ENCODE peak calls at places on chromosomes 11 and 22, in four cellular contexts. One of them, this sample, is unnamed.

GRCh38 chr22:37021710-37022482 is 2.4 kb downstream of the MPST start:
- DNase-seq in smooth muscle cell of the brain vasculature: no peak
- DNase-seq in activated CD4-positive, CD25-positive, alpha-beta regulatory T cell treated with anti-CD3 and anti-CD28 coated beads, Interleukin-2, amount 50 U/mL, for 16 hours: peak; percentile 21
- DNase-seq in ELR: peak; percentile 65
- DNase-seq in this sample: no peak

GRCh38 chr22:42313804-42314581 is 43.5 kb upstream of the TCF20 start:
- DNase-seq in ELR: peak; percentile 54
- DNase-seq in smooth muscle cell of the brain vasculature: no peak
- DNase-seq in activated CD4-positive, CD25-positive, alpha-beta regulatory T cell treated with anti-CD3 and anti-CD28 coated beads, Interleukin-2, amount 50 U/mL, for 16 hours: no peak
- DNase-seq in this sample: no peak

GRCh38 chr22:44758354-44758969 is 6.1 kb downstream of the ARHGAP8 start:
- DNase-seq in smooth muscle cell of the brain vasculature: peak; percentile 17
- DNase-seq in ELR: peak; percentile 44
- DNase-seq in activated CD4-positive, CD25-positive, alpha-beta regulatory T cell treated with anti-CD3 and anti-CD28 coated beads, Interleukin-2, amount 50 U/mL, for 16 hours: no peak
- DNase-seq in this sample: no peak

GRCh38 chr11:10155793-10156490 is 138.1 kb downstream of the SBF2 start:
- DNase-seq in activated CD4-positive, CD25-positive, alpha-beta regulatory T cell treated with anti-CD3 and anti-CD28 coated beads, Interleukin-2, amount 50 U/mL, for 16 hours: no peak
- DNase-seq in smooth muscle cell of the brain vasculature: no peak
- DNase-seq in ELR: no peak
- DNase-seq in this sample: no peak

GRCh38 chr11:102197759-102198158 is 87.5 kb downstream of the YAP1 start:
- DNase-seq in activated CD4-positive, CD25-positive, alpha-beta regulatory T cell treated with anti-CD3 and anti-CD28 coated beads, Interleukin-2, amount 50 U/mL, for 16 hours: no peak
- DNase-seq in ELR: no peak
- DNase-seq in smooth muscle cell of the brain vasculature: peak; percentile 28
- DNase-seq in this sample: no peak

GRCh38 chr11:132770802-132771545 is 761.3 kb downstream of the OPCML start:
- DNase-seq in smooth muscle cell of the brain vasculature: no peak
- DNase-seq in activated CD4-positive, CD25-positive, alpha-beta regulatory T cell treated with anti-CD3 and anti-CD28 coated beads, Interleukin-2, amount 50 U/mL, for 16 hours: no peak
- DNase-seq in ELR: no peak
- DNase-seq in this sample: no peak

GRCh38 chr22:32353292-32353691 is 4.4 kb upstream of the RFPL3 start:
- DNase-seq in smooth muscle cell of the brain vasculature: no peak
- DNase-seq in activated CD4-positive, CD25-positive, alpha-beta regulatory T cell treated with anti-CD3 and anti-CD28 coated beads, Interleukin-2, amount 50 U/mL, for 16 hours: no peak
- DNase-seq in ELR: no peak
- DNase-seq in this sample: no peak

GRCh38 chr11:57735655-57736298 is 5.5 kb upstream of the SELENOH start:
- DNase-seq in smooth muscle cell of the brain vasculature: no peak
- DNase-seq in ELR: no peak
- DNase-seq in activated CD4-positive, CD25-positive, alpha-beta regulatory T cell treated with anti-CD3 and anti-CD28 coated beads, Interleukin-2, amount 50 U/mL, for 16 hours: no peak
- DNase-seq in this sample: no peak

GRCh38 chr11:122091850-122092249 is 24.2 kb downstream of the BLID start:
- DNase-seq in smooth muscle cell of the brain vasculature: no peak
- DNase-seq in ELR: no peak
- DNase-seq in activated CD4-positive, CD25-positive, alpha-beta regulatory T cell treated with anti-CD3 and anti-CD28 coated beads, Interleukin-2, amount 50 U/mL, for 16 hours: no peak
- DNase-seq in this sample: no peak

GRCh38 chr11:45455536-45455935 is 169.4 kb upstream of the SYT13 start:
- DNase-seq in activated CD4-positive, CD25-positive, alpha-beta regulatory T cell treated with anti-CD3 and anti-CD28 coated beads, Interleukin-2, amount 50 U/mL, for 16 hours: no peak
- DNase-seq in smooth muscle cell of the brain vasculature: no peak
- DNase-seq in ELR: no peak
- DNase-seq in this sample: no peak

GRCh38 chr11:13970986-13971385 is 8.5 kb downstream of the SPON1 start:
- DNase-seq in activated CD4-positive, CD25-positive, alpha-beta regulatory T cell treated with anti-CD3 and anti-CD28 coated beads, Interleukin-2, amount 50 U/mL, for 16 hours: no peak
- DNase-seq in ELR: peak; percentile 30
- DNase-seq in smooth muscle cell of the brain vasculature: no peak
- DNase-seq in this sample: no peak

GRCh38 chr11:5242933-5243844 is 6.5 kb downstream of the HBG1 start:
- DNase-seq in ELR: peak; percentile 33
- DNase-seq in smooth muscle cell of the brain vasculature: no peak
- DNase-seq in activated CD4-positive, CD25-positive, alpha-beta regulatory T cell treated with anti-CD3 and anti-CD28 coated beads, Interleukin-2, amount 50 U/mL, for 16 hours: no peak
- DNase-seq in this sample: no peak

GRCh38 chr11:94217705-94218104 is 86.7 kb upstream of the IZUMO1R start:
- DNase-seq in activated CD4-positive, CD25-positive, alpha-beta regulatory T cell treated with anti-CD3 and anti-CD28 coated beads, Interleukin-2, amount 50 U/mL, for 16 hours: no peak
- DNase-seq in smooth muscle cell of the brain vasculature: no peak
- DNase-seq in ELR: no peak
- DNase-seq in this sample: no peak

GRCh38 chr22:32926600-32926999 is 125.1 kb downstream of the TIMP3 start:
- DNase-seq in smooth muscle cell of the brain vasculature: peak; percentile 13
- DNase-seq in activated CD4-positive, CD25-positive, alpha-beta regulatory T cell treated with anti-CD3 and anti-CD28 coated beads, Interleukin-2, amount 50 U/mL, for 16 hours: no peak
- DNase-seq in ELR: peak; percentile 55
- DNase-seq in this sample: no peak

GRCh38 chr11:19995131-19995530 is 165.1 kb downstream of the DBX1 start:
- DNase-seq in smooth muscle cell of the brain vasculature: no peak
- DNase-seq in activated CD4-positive, CD25-positive, alpha-beta regulatory T cell treated with anti-CD3 and anti-CD28 coated beads, Interleukin-2, amount 50 U/mL, for 16 hours: no peak
- DNase-seq in ELR: peak; percentile 86
- DNase-seq in this sample: no peak

GRCh38 chr22:41974691-41975290 is 5.5 kb downstream of the SEPTIN3 start:
- DNase-seq in activated CD4-positive, CD25-positive, alpha-beta regulatory T cell treated with anti-CD3 and anti-CD28 coated beads, Interleukin-2, amount 50 U/mL, for 16 hours: no peak
- DNase-seq in smooth muscle cell of the brain vasculature: no peak
- DNase-seq in ELR: no peak
- DNase-seq in this sample: no peak

GRCh38 chr11:2114430-2115241 is 24.6 kb downstream of the IGF2 start:
- DNase-seq in smooth muscle cell of the brain vasculature: no peak
- DNase-seq in ELR: no peak
- DNase-seq in activated CD4-positive, CD25-positive, alpha-beta regulatory T cell treated with anti-CD3 and anti-CD28 coated beads, Interleukin-2, amount 50 U/mL, for 16 hours: no peak
- DNase-seq in this sample: no peak

GRCh38 chr11:109994896-109995295 is 98.3 kb upstream of the ZC3H12C start:
- DNase-seq in smooth muscle cell of the brain vasculature: no peak
- DNase-seq in activated CD4-positive, CD25-positive, alpha-beta regulatory T cell treated with anti-CD3 and anti-CD28 coated beads, Interleukin-2, amount 50 U/mL, for 16 hours: no peak
- DNase-seq in ELR: peak; percentile 20
- DNase-seq in this sample: no peak

GRCh38 chr22:43399338-43399979 is 12.4 kb upstream of the MPPED1 start:
- DNase-seq in activated CD4-positive, CD25-positive, alpha-beta regulatory T cell treated with anti-CD3 and anti-CD28 coated beads, Interleukin-2, amount 50 U/mL, for 16 hours: no peak
- DNase-seq in smooth muscle cell of the brain vasculature: no peak
- DNase-seq in ELR: no peak
- DNase-seq in this sample: no peak

GRCh38 chr11:94449029-94449428 is 44.6 kb downstream of the MRE11 start:
- DNase-seq in smooth muscle cell of the brain vasculature: no peak
- DNase-seq in ELR: peak; percentile 3
- DNase-seq in activated CD4-positive, CD25-positive, alpha-beta regulatory T cell treated with anti-CD3 and anti-CD28 coated beads, Interleukin-2, amount 50 U/mL, for 16 hours: no peak
- DNase-seq in this sample: no peak

GRCh38 chr11:133104014-133104753 is 428.1 kb downstream of the OPCML start:
- DNase-seq in ELR: no peak
- DNase-seq in activated CD4-positive, CD25-positive, alpha-beta regulatory T cell treated with anti-CD3 and anti-CD28 coated beads, Interleukin-2, amount 50 U/mL, for 16 hours: no peak
- DNase-seq in smooth muscle cell of the brain vasculature: no peak
- DNase-seq in this sample: no peak

GRCh38 chr22:39254789-39255298 is 10.1 kb upstream of the PDGFB start:
- DNase-seq in smooth muscle cell of the brain vasculature: no peak
- DNase-seq in activated CD4-positive, CD25-positive, alpha-beta regulatory T cell treated with anti-CD3 and anti-CD28 coated beads, Interleukin-2, amount 50 U/mL, for 16 hours: no peak
- DNase-seq in ELR: peak; percentile 85
- DNase-seq in this sample: no peak

GRCh38 chr11:32809313-32809712 is 14.9 kb upstream of the CCDC73 start:
- DNase-seq in smooth muscle cell of the brain vasculature: peak; percentile 35
- DNase-seq in ELR: peak; percentile 79
- DNase-seq in activated CD4-positive, CD25-positive, alpha-beta regulatory T cell treated with anti-CD3 and anti-CD28 coated beads, Interleukin-2, amount 50 U/mL, for 16 hours: no peak
- DNase-seq in this sample: peak; percentile 39

GRCh38 chr11:117966908-117967307 is 19.3 kb upstream of the IL10RA start:
- DNase-seq in smooth muscle cell of the brain vasculature: no peak
- DNase-seq in ELR: no peak
- DNase-seq in activated CD4-positive, CD25-positive, alpha-beta regulatory T cell treated with anti-CD3 and anti-CD28 coated beads, Interleukin-2, amount 50 U/mL, for 16 hours: no peak
- DNase-seq in this sample: no peak

GRCh38 chr11:102971766-102972165 is 16.2 kb upstream of the MMP13 start:
- DNase-seq in ELR: no peak
- DNase-seq in activated CD4-positive, CD25-positive, alpha-beta regulatory T cell treated with anti-CD3 and anti-CD28 coated beads, Interleukin-2, amount 50 U/mL, for 16 hours: no peak
- DNase-seq in smooth muscle cell of the brain vasculature: no peak
- DNase-seq in this sample: peak; percentile 60

GRCh38 chr11:70182266-70182665 is 20.8 kb upstream of the FADD start:
- DNase-seq in smooth muscle cell of the brain vasculature: no peak
- DNase-seq in ELR: no peak
- DNase-seq in activated CD4-positive, CD25-positive, alpha-beta regulatory T cell treated with anti-CD3 and anti-CD28 coated beads, Interleukin-2, amount 50 U/mL, for 16 hours: no peak
- DNase-seq in this sample: no peak

GRCh38 chr11:126544311-126545056 is 189.0 kb downstream of the ST3GAL4 start:
- DNase-seq in activated CD4-positive, CD25-positive, alpha-beta regulatory T cell treated with anti-CD3 and anti-CD28 coated beads, Interleukin-2, amount 50 U/mL, for 16 hours: no peak
- DNase-seq in ELR: peak; percentile 20
- DNase-seq in smooth muscle cell of the brain vasculature: no peak
- DNase-seq in this sample: peak; percentile 56

GRCh38 chr22:26535499-26535898 is 23.2 kb upstream of the TFIP11 start:
- DNase-seq in activated CD4-positive, CD25-positive, alpha-beta regulatory T cell treated with anti-CD3 and anti-CD28 coated beads, Interleukin-2, amount 50 U/mL, for 16 hours: no peak
- DNase-seq in ELR: no peak
- DNase-seq in smooth muscle cell of the brain vasculature: no peak
- DNase-seq in this sample: no peak

GRCh38 chr11:10935015-10935564 is 77.2 kb upstream of the ZBED5 start:
- DNase-seq in smooth muscle cell of the brain vasculature: no peak
- DNase-seq in activated CD4-positive, CD25-positive, alpha-beta regulatory T cell treated with anti-CD3 and anti-CD28 coated beads, Interleukin-2, amount 50 U/mL, for 16 hours: no peak
- DNase-seq in ELR: no peak
- DNase-seq in this sample: no peak

GRCh38 chr22:32480238-32480637 is 5.6 kb downstream of the FBXO7 start:
- DNase-seq in smooth muscle cell of the brain vasculature: no peak
- DNase-seq in ELR: no peak
- DNase-seq in activated CD4-positive, CD25-positive, alpha-beta regulatory T cell treated with anti-CD3 and anti-CD28 coated beads, Interleukin-2, amount 50 U/mL, for 16 hours: no peak
- DNase-seq in this sample: no peak

GRCh38 chr11:58134151-58134550 is 8.8 kb upstream of the OR9I1 start:
- DNase-seq in ELR: peak; percentile 8
- DNase-seq in activated CD4-positive, CD25-positive, alpha-beta regulatory T cell treated with anti-CD3 and anti-CD28 coated beads, Interleukin-2, amount 50 U/mL, for 16 hours: no peak
- DNase-seq in smooth muscle cell of the brain vasculature: no peak
- DNase-seq in this sample: no peak

GRCh38 chr22:27194096-27194748 is 536.8 kb downstream of the MIAT start:
- DNase-seq in smooth muscle cell of the brain vasculature: no peak
- DNase-seq in activated CD4-positive, CD25-positive, alpha-beta regulatory T cell treated with anti-CD3 and anti-CD28 coated beads, Interleukin-2, amount 50 U/mL, for 16 hours: no peak
- DNase-seq in ELR: no peak
- DNase-seq in this sample: no peak

GRCh38 chr11:79637219-79637618 is 196.4 kb upstream of the TENM4 start:
- DNase-seq in activated CD4-positive, CD25-positive, alpha-beta regulatory T cell treated with anti-CD3 and anti-CD28 coated beads, Interleukin-2, amount 50 U/mL, for 16 hours: no peak
- DNase-seq in ELR: no peak
- DNase-seq in smooth muscle cell of the brain vasculature: no peak
- DNase-seq in this sample: no peak

GRCh38 chr11:69205125-69205928 is 49.6 kb downstream of the SMIM38 start:
- DNase-seq in activated CD4-positive, CD25-positive, alpha-beta regulatory T cell treated with anti-CD3 and anti-CD28 coated beads, Interleukin-2, amount 50 U/mL, for 16 hours: no peak
- DNase-seq in ELR: no peak
- DNase-seq in smooth muscle cell of the brain vasculature: no peak
- DNase-seq in this sample: no peak

GRCh38 chr11:67483901-67484665 is 1.3 kb downstream of the AIP start:
- DNase-seq in ELR: no peak
- DNase-seq in smooth muscle cell of the brain vasculature: no peak
- DNase-seq in activated CD4-positive, CD25-positive, alpha-beta regulatory T cell treated with anti-CD3 and anti-CD28 coated beads, Interleukin-2, amount 50 U/mL, for 16 hours: no peak
- DNase-seq in this sample: no peak

GRCh38 chr11:36566407-36567053 is 1.3 kb upstream of the RAG1 start:
- DNase-seq in smooth muscle cell of the brain vasculature: no peak
- DNase-seq in ELR: no peak
- DNase-seq in activated CD4-positive, CD25-positive, alpha-beta regulatory T cell treated with anti-CD3 and anti-CD28 coated beads, Interleukin-2, amount 50 U/mL, for 16 hours: no peak
- DNase-seq in this sample: no peak

GRCh38 chr22:46373838-46374662 is 38.5 kb downstream of the TRMU start:
- DNase-seq in smooth muscle cell of the brain vasculature: no peak
- DNase-seq in activated CD4-positive, CD25-positive, alpha-beta regulatory T cell treated with anti-CD3 and anti-CD28 coated beads, Interleukin-2, amount 50 U/mL, for 16 hours: no peak
- DNase-seq in ELR: no peak
- DNase-seq in this sample: peak; percentile 10

GRCh38 chr22:35930933-35931332 is 97.7 kb downstream of the RBFOX2 start:
- DNase-seq in activated CD4-positive, CD25-positive, alpha-beta regulatory T cell treated with anti-CD3 and anti-CD28 coated beads, Interleukin-2, amount 50 U/mL, for 16 hours: no peak
- DNase-seq in ELR: peak; percentile 76
- DNase-seq in smooth muscle cell of the brain vasculature: peak; percentile 58
- DNase-seq in this sample: no peak